ENCODE peak calls at places on chromosomes 16 and 17, in seven cellular contexts. One of them, this sample, is unnamed.
A peak's percentile ranks its signal among the peaks of the same experiment; 100 is the strongest.

GRCh38 chr17:62724398-62725146 is 83.5 kb downstream of the MARCHF10 start:
- DNase-seq in bronchial epithelial cell: peak; percentile 92
- DNase-seq in cardiac fibroblast: no peak
- DNase-seq in mesothelial cell of epicardium: no peak
- DNase-seq in neural crest cell: no peak
- DNase-seq in hepatocyte: no peak
- DNase-seq in Calu3: no peak
- DNase-seq in this sample: peak; percentile 81

GRCh38 chr17:6970992-6971391 is 24.9 kb upstream of the ALOX12 start:
- DNase-seq in bronchial epithelial cell: no peak
- DNase-seq in cardiac fibroblast: no peak
- DNase-seq in mesothelial cell of epicardium: no peak
- DNase-seq in neural crest cell: no peak
- DNase-seq in hepatocyte: no peak
- DNase-seq in Calu3: no peak
- DNase-seq in this sample: no peak

GRCh38 chr16:22888791-22889190 is 74.8 kb downstream of the HS3ST2 start:
- DNase-seq in bronchial epithelial cell: no peak
- DNase-seq in cardiac fibroblast: no peak
- DNase-seq in mesothelial cell of epicardium: no peak
- DNase-seq in neural crest cell: no peak
- DNase-seq in hepatocyte: no peak
- DNase-seq in Calu3: no peak
- DNase-seq in this sample: no peak

GRCh38 chr16:72500545-72500944 is 328.6 kb upstream of the PMFBP1 start:
- DNase-seq in bronchial epithelial cell: no peak
- DNase-seq in cardiac fibroblast: no peak
- DNase-seq in mesothelial cell of epicardium: no peak
- DNase-seq in neural crest cell: no peak
- DNase-seq in hepatocyte: no peak
- DNase-seq in Calu3: no peak
- DNase-seq in this sample: no peak

GRCh38 chr16:72740346-72740745 is 307.6 kb downstream of the ZFHX3 start:
- DNase-seq in bronchial epithelial cell: no peak
- DNase-seq in cardiac fibroblast: no peak
- DNase-seq in mesothelial cell of epicardium: no peak
- DNase-seq in neural crest cell: no peak
- DNase-seq in hepatocyte: no peak
- DNase-seq in Calu3: no peak
- DNase-seq in this sample: no peak

GRCh38 chr16:74107795-74108610 is 188.6 kb upstream of the PSMD7 start:
- DNase-seq in bronchial epithelial cell: peak; percentile 76
- DNase-seq in cardiac fibroblast: peak; percentile 4
- DNase-seq in mesothelial cell of epicardium: no peak
- DNase-seq in neural crest cell: peak; percentile 46
- DNase-seq in hepatocyte: peak; percentile 60
- DNase-seq in Calu3: peak; percentile 86
- DNase-seq in this sample: peak; percentile 46

GRCh38 chr16:49278567-49278827 is 3.1 kb downstream of the CBLN1 start:
- DNase-seq in bronchial epithelial cell: no peak
- DNase-seq in cardiac fibroblast: no peak
- DNase-seq in mesothelial cell of epicardium: no peak
- DNase-seq in neural crest cell: no peak
- DNase-seq in hepatocyte: no peak
- DNase-seq in Calu3: no peak
- DNase-seq in this sample: no peak

GRCh38 chr17:80840011-80840410 is 151.6 kb upstream of the CHMP6 start:
- DNase-seq in bronchial epithelial cell: no peak
- DNase-seq in cardiac fibroblast: no peak
- DNase-seq in mesothelial cell of epicardium: no peak
- DNase-seq in neural crest cell: no peak
- DNase-seq in hepatocyte: no peak
- DNase-seq in Calu3: no peak
- DNase-seq in this sample: no peak

GRCh38 chr16:80620656-80621605 is 80.1 kb downstream of the DYNLRB2 start:
- DNase-seq in bronchial epithelial cell: no peak
- DNase-seq in cardiac fibroblast: no peak
- DNase-seq in mesothelial cell of epicardium: no peak
- DNase-seq in neural crest cell: no peak
- DNase-seq in hepatocyte: peak; percentile 23
- DNase-seq in Calu3: no peak
- DNase-seq in this sample: no peak

GRCh38 chr16:70324998-70325765 is 21.5 kb upstream of the DDX19A start:
- DNase-seq in bronchial epithelial cell: no peak
- DNase-seq in cardiac fibroblast: no peak
- DNase-seq in mesothelial cell of epicardium: no peak
- DNase-seq in neural crest cell: no peak
- DNase-seq in hepatocyte: no peak
- DNase-seq in Calu3: no peak
- DNase-seq in this sample: no peak

GRCh38 chr17:27381007-27381501 is 75.2 kb upstream of the KSR1 start:
- DNase-seq in bronchial epithelial cell: no peak
- DNase-seq in cardiac fibroblast: peak; percentile 55
- DNase-seq in mesothelial cell of epicardium: peak; percentile 45
- DNase-seq in neural crest cell: peak; percentile 65
- DNase-seq in hepatocyte: peak; percentile 75
- DNase-seq in Calu3: peak; percentile 87
- DNase-seq in this sample: peak; percentile 33

GRCh38 chr17:36500745-36501225 is 14.3 kb downstream of the ZNHIT3 start:
- DNase-seq in bronchial epithelial cell: no peak
- DNase-seq in cardiac fibroblast: no peak
- DNase-seq in mesothelial cell of epicardium: no peak
- DNase-seq in neural crest cell: no peak
- DNase-seq in hepatocyte: peak; percentile 2
- DNase-seq in Calu3: no peak
- DNase-seq in this sample: no peak

GRCh38 chr16:88975511-88976061 is 1.4 kb downstream of the CBFA2T3 start:
- DNase-seq in bronchial epithelial cell: no peak
- DNase-seq in cardiac fibroblast: no peak
- DNase-seq in mesothelial cell of epicardium: no peak
- DNase-seq in neural crest cell: no peak
- DNase-seq in hepatocyte: no peak
- DNase-seq in Calu3: no peak
- DNase-seq in this sample: no peak

GRCh38 chr16:28010671-28011070 is 52.8 kb downstream of the GSG1L start:
- DNase-seq in bronchial epithelial cell: no peak
- DNase-seq in cardiac fibroblast: peak; percentile 31
- DNase-seq in mesothelial cell of epicardium: no peak
- DNase-seq in neural crest cell: no peak
- DNase-seq in hepatocyte: no peak
- DNase-seq in Calu3: no peak
- DNase-seq in this sample: no peak

GRCh38 chr16:1613240-1613639 is 1.1 kb downstream of the CRAMP1 start:
- DNase-seq in bronchial epithelial cell: no peak
- DNase-seq in cardiac fibroblast: no peak
- DNase-seq in mesothelial cell of epicardium: no peak
- DNase-seq in neural crest cell: no peak
- DNase-seq in hepatocyte: peak; percentile 22
- DNase-seq in Calu3: peak; percentile 5
- DNase-seq in this sample: peak; percentile 16

GRCh38 chr16:10097273-10097672 is 85.0 kb downstream of the GRIN2A start:
- DNase-seq in bronchial epithelial cell: no peak
- DNase-seq in cardiac fibroblast: no peak
- DNase-seq in mesothelial cell of epicardium: no peak
- DNase-seq in neural crest cell: no peak
- DNase-seq in hepatocyte: no peak
- DNase-seq in Calu3: no peak
- DNase-seq in this sample: no peak

GRCh38 chr16:20763461-20764232 is at the start of gene ACSM3:
- DNase-seq in bronchial epithelial cell: peak; percentile 83
- DNase-seq in cardiac fibroblast: peak; percentile 78
- DNase-seq in mesothelial cell of epicardium: no peak
- DNase-seq in neural crest cell: no peak
- DNase-seq in hepatocyte: peak; percentile 90
- DNase-seq in Calu3: peak; percentile 89
- DNase-seq in this sample: peak; percentile 68

GRCh38 chr16:529012-529575 is 1.6 kb downstream of the CAPN15 start:
- DNase-seq in bronchial epithelial cell: no peak
- DNase-seq in cardiac fibroblast: no peak
- DNase-seq in mesothelial cell of epicardium: no peak
- DNase-seq in neural crest cell: no peak
- DNase-seq in hepatocyte: no peak
- DNase-seq in Calu3: no peak
- DNase-seq in this sample: no peak

GRCh38 chr16:72429566-72430160 is 257.7 kb upstream of the PMFBP1 start:
- DNase-seq in bronchial epithelial cell: no peak
- DNase-seq in cardiac fibroblast: no peak
- DNase-seq in mesothelial cell of epicardium: no peak
- DNase-seq in neural crest cell: no peak
- DNase-seq in hepatocyte: no peak
- DNase-seq in Calu3: no peak
- DNase-seq in this sample: no peak

GRCh38 chr17:64180089-64180488 is 50.1 kb upstream of the ERN1 start:
- DNase-seq in bronchial epithelial cell: no peak
- DNase-seq in cardiac fibroblast: peak; percentile 85
- DNase-seq in mesothelial cell of epicardium: no peak
- DNase-seq in neural crest cell: no peak
- DNase-seq in hepatocyte: no peak
- DNase-seq in Calu3: no peak
- DNase-seq in this sample: no peak
- TF ChIP-seq CTCF in bronchial epithelial cell: no peak
- TF ChIP-seq CTCF in cardiac fibroblast: peak; percentile 41
- TF ChIP-seq CTCF in mesothelial cell of epicardium: no peak
- TF ChIP-seq CTCF in neural crest cell: no peak
- TF ChIP-seq CTCF in hepatocyte: no peak
- TF ChIP-seq CTCF in Calu3: no peak
- TF ChIP-seq CTCF in this sample: no peak

DNA sequence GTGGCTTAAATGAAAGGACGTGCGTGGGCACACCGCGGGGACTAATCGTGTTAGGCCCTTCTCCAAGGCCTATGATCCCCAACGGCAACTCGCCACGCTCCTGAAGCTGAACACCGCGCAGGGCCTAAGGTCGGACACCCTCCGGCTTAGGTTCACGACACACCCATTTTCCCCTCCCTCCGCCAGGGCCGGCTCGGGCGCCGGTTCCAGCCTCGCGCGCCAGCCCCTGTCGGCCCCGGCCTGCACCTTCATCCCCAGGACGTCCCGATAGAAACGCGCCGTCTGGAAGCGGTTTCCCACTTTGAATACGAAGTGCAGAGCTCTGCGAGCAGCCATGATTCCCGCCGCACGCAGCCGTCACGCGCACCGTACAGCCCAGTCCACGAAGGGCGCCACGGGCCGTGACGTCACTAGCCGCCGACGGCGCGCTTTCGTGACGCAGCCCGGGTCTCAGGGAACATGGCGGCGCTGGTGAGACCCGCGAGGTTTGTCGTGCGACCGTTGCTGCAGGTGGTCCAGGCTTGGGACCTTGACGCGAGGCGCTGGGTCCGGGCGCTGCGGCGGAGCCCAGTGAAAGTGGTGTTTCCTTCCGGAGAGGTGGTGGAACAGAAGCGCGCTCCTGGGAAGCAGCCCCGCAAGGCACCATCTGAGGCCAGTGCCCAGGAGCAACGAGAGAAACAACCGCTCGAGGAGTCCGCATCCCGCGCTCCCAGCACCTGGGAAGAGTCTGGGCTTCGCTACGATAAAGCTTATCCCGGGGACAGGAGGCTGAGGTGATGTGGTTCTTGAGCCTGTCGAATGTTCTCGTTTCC is at the start of the genes GLOD4 and MRM3:
- DNase-seq in bronchial epithelial cell: peak; percentile 66
- DNase-seq in cardiac fibroblast: peak; percentile 86
- DNase-seq in mesothelial cell of epicardium: peak; percentile 87
- DNase-seq in neural crest cell: peak; percentile 90
- DNase-seq in hepatocyte: peak; percentile 94
- DNase-seq in Calu3: peak; percentile 88
- DNase-seq in this sample: peak; percentile 90
- TF ChIP-seq CTCF in bronchial epithelial cell: no peak
- TF ChIP-seq CTCF in cardiac fibroblast: no peak
- TF ChIP-seq CTCF in mesothelial cell of epicardium: peak; percentile 40
- TF ChIP-seq CTCF in neural crest cell: peak; percentile 48
- TF ChIP-seq CTCF in hepatocyte: no peak
- TF ChIP-seq CTCF in Calu3: no peak
- TF ChIP-seq CTCF in this sample: no peak

GRCh38 chr17:74179576-74179975 is 23.9 kb upstream of the RPL38 start:
- DNase-seq in bronchial epithelial cell: no peak
- DNase-seq in cardiac fibroblast: no peak
- DNase-seq in mesothelial cell of epicardium: no peak
- DNase-seq in neural crest cell: no peak
- DNase-seq in hepatocyte: no peak
- DNase-seq in Calu3: no peak
- DNase-seq in this sample: no peak

GRCh38 chr17:74180336-74180735 is 23.1 kb upstream of the RPL38 start:
- DNase-seq in bronchial epithelial cell: no peak
- DNase-seq in cardiac fibroblast: no peak
- DNase-seq in mesothelial cell of epicardium: no peak
- DNase-seq in neural crest cell: no peak
- DNase-seq in hepatocyte: no peak
- DNase-seq in Calu3: no peak
- DNase-seq in this sample: no peak

GRCh38 chr17:74176546-74177001 is 26.9 kb upstream of the RPL38 start:
- DNase-seq in bronchial epithelial cell: peak; percentile 49
- DNase-seq in cardiac fibroblast: peak; percentile 70
- DNase-seq in mesothelial cell of epicardium: no peak
- DNase-seq in neural crest cell: peak; percentile 81
- DNase-seq in hepatocyte: peak; percentile 85
- DNase-seq in Calu3: peak; percentile 75
- DNase-seq in this sample: peak; percentile 67

GRCh38 chr17:74181341-74181740 is 22.1 kb upstream of the RPL38 start:
- DNase-seq in bronchial epithelial cell: no peak
- DNase-seq in cardiac fibroblast: no peak
- DNase-seq in mesothelial cell of epicardium: no peak
- DNase-seq in neural crest cell: no peak
- DNase-seq in hepatocyte: no peak
- DNase-seq in Calu3: no peak
- DNase-seq in this sample: no peak

GRCh38 chr17:74177018-74177450 is 26.4 kb upstream of the RPL38 start:
- DNase-seq in bronchial epithelial cell: peak; percentile 83
- DNase-seq in cardiac fibroblast: no peak
- DNase-seq in mesothelial cell of epicardium: no peak
- DNase-seq in neural crest cell: no peak
- DNase-seq in hepatocyte: no peak
- DNase-seq in Calu3: no peak
- DNase-seq in this sample: peak; percentile 25
- TF ChIP-seq CTCF in bronchial epithelial cell: no peak
- TF ChIP-seq CTCF in cardiac fibroblast: no peak
- TF ChIP-seq CTCF in mesothelial cell of epicardium: no peak
- TF ChIP-seq CTCF in neural crest cell: no peak
- TF ChIP-seq CTCF in hepatocyte: no peak
- TF ChIP-seq CTCF in Calu3: no peak
- TF ChIP-seq CTCF in this sample: peak; percentile 42

GRCh38 chr16:31401436-31401835 is 8.3 kb downstream of the ITGAD start:
- DNase-seq in bronchial epithelial cell: no peak
- DNase-seq in cardiac fibroblast: no peak
- DNase-seq in mesothelial cell of epicardium: no peak
- DNase-seq in neural crest cell: no peak
- DNase-seq in hepatocyte: no peak
- DNase-seq in Calu3: no peak
- DNase-seq in this sample: no peak

GRCh38 chr16:31403590-31404352 is 10.6 kb downstream of the ITGAD start:
- DNase-seq in bronchial epithelial cell: no peak
- DNase-seq in cardiac fibroblast: no peak
- DNase-seq in mesothelial cell of epicardium: no peak
- DNase-seq in neural crest cell: no peak
- DNase-seq in hepatocyte: no peak
- DNase-seq in Calu3: no peak
- DNase-seq in this sample: no peak

GRCh38 chr16:31400191-31400590 is 7.1 kb downstream of the ITGAD start:
- DNase-seq in bronchial epithelial cell: no peak
- DNase-seq in cardiac fibroblast: no peak
- DNase-seq in mesothelial cell of epicardium: no peak
- DNase-seq in neural crest cell: no peak
- DNase-seq in hepatocyte: no peak
- DNase-seq in Calu3: no peak
- DNase-seq in this sample: no peak

GRCh38 chr16:31404353-31405064 is 11.4 kb downstream of the ITGAD start:
- DNase-seq in bronchial epithelial cell: no peak
- DNase-seq in cardiac fibroblast: peak; percentile 44
- DNase-seq in mesothelial cell of epicardium: no peak
- DNase-seq in neural crest cell: no peak
- DNase-seq in hepatocyte: no peak
- DNase-seq in Calu3: peak; percentile 21
- DNase-seq in this sample: no peak

GRCh38 chr16:31402687-31403086 is 9.6 kb downstream of the ITGAD start:
- DNase-seq in bronchial epithelial cell: no peak
- DNase-seq in cardiac fibroblast: no peak
- DNase-seq in mesothelial cell of epicardium: no peak
- DNase-seq in neural crest cell: no peak
- DNase-seq in hepatocyte: no peak
- DNase-seq in Calu3: peak; percentile 36
- DNase-seq in this sample: no peak
- TF ChIP-seq CTCF in bronchial epithelial cell: no peak
- TF ChIP-seq CTCF in cardiac fibroblast: no peak
- TF ChIP-seq CTCF in mesothelial cell of epicardium: no peak
- TF ChIP-seq CTCF in neural crest cell: no peak
- TF ChIP-seq CTCF in hepatocyte: no peak
- TF ChIP-seq CTCF in Calu3: no peak
- TF ChIP-seq CTCF in this sample: no peak